ENCODE peak calls at places on chromosomes 4 and X, in eight cellular contexts. U, Z, C, X, R, S, Y and A are unnamed samples.

GRCh38 chr4:75940692-75941253 is at the start of gene NAAA:
- DNase-seq in U (peak; percentile 17), Z (peak; percentile 47), C (peak; percentile 65), X (peak; percentile 53), R (peak; percentile 82), S (peak; percentile 70), Y (peak; percentile 81), A (peak; percentile 12)

GRCh38 chrX:53445977-53446376 is 11.8 kb upstream of the HSD17B10 start:
- DNase-seq in U (peak; percentile 24), Z (no peak), C (no peak), X (peak; percentile 44), R (peak; percentile 50), S (peak; percentile 15), Y (peak; percentile 25), A (no peak)

GRCh38 chr4:10115657-10116624 is 658 bp downstream of the WDR1 start:
- DNase-seq in U (no peak), Z (no peak), C (peak; percentile 37), X (peak; percentile 74), R (peak; percentile 79), S (no peak), Y (peak; percentile 58), A (no peak)

GRCh38 chr4:149923736-149924135 is 108.1 kb upstream of the IQCM start:
- DNase-seq in U (no peak), Z (no peak), C (no peak), X (no peak), R (no peak), S (no peak), Y (no peak), A (no peak)

GRCh38 chr4:40308528-40309122 is 26.5 kb upstream of the CHRNA9 start:
- DNase-seq in U (no peak), Z (no peak), C (no peak), X (no peak), R (no peak), S (no peak), Y (no peak), A (no peak)

GRCh38 chrX:120755066-120755846 is 120.4 kb downstream of the CT47B1 start:
- DNase-seq in U (no peak), Z (no peak), C (peak; percentile 56), X (no peak), R (no peak), S (no peak), Y (no peak), A (no peak)

GRCh38 chr4:26252349-26252748 is 68.5 kb upstream of the RBPJ start:
- DNase-seq in U (no peak), Z (no peak), C (no peak), X (no peak), R (peak; percentile 84), S (no peak), Y (no peak), A (peak; percentile 26)

GRCh38 chr4:155787113-155787710 is 28.4 kb downstream of the GUCY1B1 start:
- DNase-seq in U (peak; percentile 76), Z (no peak), C (peak; percentile 70), X (peak; percentile 51), R (peak; percentile 78), S (peak; percentile 62), Y (no peak), A (no peak)

GRCh38 chrX:40581333-40581910 is 652 bp downstream of the ATP6AP2 start:
- DNase-seq in U (no peak), Z (no peak), C (no peak), X (peak; percentile 14), R (no peak), S (peak; percentile 47), Y (no peak), A (no peak)

GRCh38 chr4:121428721-121429120 is 47.9 kb upstream of the QRFPR start:
- DNase-seq in U (no peak), Z (no peak), C (no peak), X (peak; percentile 41), R (no peak), S (no peak), Y (no peak), A (no peak)

GRCh38 chr4:145482209-145483021 is 762 bp downstream of the SMAD1 start:
- DNase-seq in U (peak; percentile 53), Z (peak; percentile 52), C (peak; percentile 59), X (peak; percentile 69), R (peak; percentile 78), S (peak; percentile 67), Y (peak; percentile 64), A (peak; percentile 34)

GRCh38 chrX:131277543-131278115 is 11.5 kb downstream of the IGSF1 start:
- DNase-seq in U (no peak), Z (no peak), C (no peak), X (no peak), R (no peak), S (no peak), Y (no peak), A (no peak)

GRCh38 chr4:75745721-75746199 is 21.4 kb downstream of the USO1 start:
- DNase-seq in U (no peak), Z (no peak), C (no peak), X (no peak), R (no peak), S (no peak), Y (no peak), A (no peak)

GRCh38 chrX:110145854-110146253 is 142.9 kb downstream of the TMEM164 start:
- DNase-seq in U (peak; percentile 13), Z (no peak), C (peak; percentile 30), X (peak; percentile 7), R (peak; percentile 42), S (peak; percentile 29), Y (no peak), A (no peak)

GRCh38 chr4:83390965-83391364 is 56.3 kb upstream of the HPSE start:
- DNase-seq in U (no peak), Z (no peak), C (no peak), X (no peak), R (no peak), S (no peak), Y (no peak), A (no peak)

GRCh38 chrX:28133763-28134162 is 152.5 kb upstream of the DCAF8L1 start:
- DNase-seq in U (no peak), Z (no peak), C (no peak), X (no peak), R (no peak), S (no peak), Y (no peak), A (no peak)

GRCh38 chr4:119783200-119783978 is 154.8 kb upstream of the PDE5A start:
- DNase-seq in U (no peak), Z (no peak), C (no peak), X (no peak), R (no peak), S (no peak), Y (no peak), A (no peak)

GRCh38 chrX:134244043-134244442 is 7.1 kb downstream of the CCDC160 start:
- DNase-seq in U (no peak), Z (no peak), C (no peak), X (peak; percentile 31), R (peak; percentile 44), S (no peak), Y (no peak), A (no peak)

GRCh38 chr4:86935833-86936721 is 1.3 kb downstream of the AFF1 start:
- DNase-seq in U (peak; percentile 35), Z (peak; percentile 5), C (peak; percentile 7), X (peak; percentile 88), R (peak; percentile 92), S (peak; percentile 60), Y (peak; percentile 77), A (peak; percentile 69)

GRCh38 chr4:134906404-134907023 is 704.9 kb upstream of the PABPC4L start:
- DNase-seq in U (peak; percentile 21), Z (no peak), C (peak; percentile 22), X (no peak), R (peak; percentile 20), S (no peak), Y (no peak), A (no peak)